ENCODE peak calls at places on chromosome 9, in eight cellular contexts. One of them, this sample, is unnamed.

GRCh38 chr9:120717194-120717593 is 2.9 kb upstream of the MEGF9 start:
- DNase-seq in cardiac muscle cell: no peak
- DNase-seq in IMR-90: no peak
- DNase-seq in left ventricle myocardium inferior: no peak
- DNase-seq in ascending aorta: no peak
- DNase-seq in HCT116: no peak
- DNase-seq in GM13977: no peak
- DNase-seq in GM06990: no peak
- DNase-seq in this sample: no peak

GRCh38 chr9:31519424-31519823 is 865.0 kb upstream of the ACO1 start:
- DNase-seq in cardiac muscle cell: no peak
- DNase-seq in IMR-90: no peak
- DNase-seq in left ventricle myocardium inferior: no peak
- DNase-seq in ascending aorta: no peak
- DNase-seq in HCT116: no peak
- DNase-seq in GM13977: no peak
- DNase-seq in GM06990: no peak
- DNase-seq in this sample: no peak

GRCh38 chr9:100575765-100576368 is 2.0 kb upstream of the CAVIN4 start:
- DNase-seq in cardiac muscle cell: peak
- DNase-seq in IMR-90: peak
- DNase-seq in left ventricle myocardium inferior: no peak
- DNase-seq in ascending aorta: no peak
- DNase-seq in HCT116: no peak
- DNase-seq in GM13977: no peak
- DNase-seq in GM06990: no peak
- DNase-seq in this sample: no peak

GRCh38 chr9:116992870-116993269 is 305.8 kb downstream of the TRIM32 start:
- DNase-seq in cardiac muscle cell: no peak
- DNase-seq in IMR-90: peak
- DNase-seq in left ventricle myocardium inferior: no peak
- DNase-seq in ascending aorta: no peak
- DNase-seq in HCT116: no peak
- DNase-seq in GM13977: no peak
- DNase-seq in GM06990: no peak
- DNase-seq in this sample: no peak

GRCh38 chr9:13131396-13131795 is 148.1 kb downstream of the MPDZ start:
- DNase-seq in cardiac muscle cell: no peak
- DNase-seq in IMR-90: no peak
- DNase-seq in left ventricle myocardium inferior: no peak
- DNase-seq in ascending aorta: no peak
- DNase-seq in HCT116: no peak
- DNase-seq in GM13977: no peak
- DNase-seq in GM06990: no peak
- DNase-seq in this sample: no peak

GRCh38 chr9:26856413-26857032 is 36.1 kb downstream of the CAAP1 start:
- DNase-seq in cardiac muscle cell: peak
- DNase-seq in IMR-90: peak
- DNase-seq in left ventricle myocardium inferior: no peak
- DNase-seq in ascending aorta: no peak
- DNase-seq in HCT116: peak
- DNase-seq in GM13977: peak
- DNase-seq in GM06990: no peak
- DNase-seq in this sample: peak

GRCh38 chr9:87813119-87813463 is 69.6 kb upstream of the SPATA31E1 start:
- DNase-seq in cardiac muscle cell: no peak
- DNase-seq in IMR-90: no peak
- DNase-seq in left ventricle myocardium inferior: no peak
- DNase-seq in ascending aorta: no peak
- DNase-seq in HCT116: no peak
- DNase-seq in GM13977: no peak
- DNase-seq in GM06990: no peak
- DNase-seq in this sample: no peak

GRCh38 chr9:124852829-124853531 is at the start of gene WDR38:
- DNase-seq in cardiac muscle cell: peak
- DNase-seq in IMR-90: peak
- DNase-seq in left ventricle myocardium inferior: peak
- DNase-seq in ascending aorta: peak
- DNase-seq in HCT116: peak
- DNase-seq in GM13977: peak
- DNase-seq in GM06990: peak
- DNase-seq in this sample: peak

GRCh38 chr9:95480346-95480745 is 36.4 kb downstream of the PTCH1 start:
- DNase-seq in cardiac muscle cell: no peak
- DNase-seq in IMR-90: no peak
- DNase-seq in left ventricle myocardium inferior: no peak
- DNase-seq in ascending aorta: no peak
- DNase-seq in HCT116: no peak
- DNase-seq in GM13977: no peak
- DNase-seq in GM06990: no peak
- DNase-seq in this sample: no peak

GRCh38 chr9:124562328-124562727 is 55.1 kb upstream of the NR5A1 start:
- DNase-seq in cardiac muscle cell: no peak
- DNase-seq in IMR-90: no peak
- DNase-seq in left ventricle myocardium inferior: peak
- DNase-seq in ascending aorta: no peak
- DNase-seq in HCT116: no peak
- DNase-seq in GM13977: no peak
- DNase-seq in GM06990: no peak
- DNase-seq in this sample: no peak

GRCh38 chr9:130932220-130933069 is 6.6 kb downstream of the FIBCD1 start:
- DNase-seq in cardiac muscle cell: peak
- DNase-seq in IMR-90: peak
- DNase-seq in left ventricle myocardium inferior: peak
- DNase-seq in ascending aorta: no peak
- DNase-seq in HCT116: no peak
- DNase-seq in GM13977: no peak
- DNase-seq in GM06990: no peak
- DNase-seq in this sample: no peak

GRCh38 chr9:128298535-128299482 is 22.7 kb downstream of the SWI5 start:
- DNase-seq in cardiac muscle cell: no peak
- DNase-seq in IMR-90: no peak
- DNase-seq in left ventricle myocardium inferior: no peak
- DNase-seq in ascending aorta: no peak
- DNase-seq in HCT116: no peak
- DNase-seq in GM13977: no peak
- DNase-seq in GM06990: no peak
- DNase-seq in this sample: no peak

GRCh38 chr9:137550958-137551655 is 572 bp upstream of the MRPL41 start:
- DNase-seq in cardiac muscle cell: no peak
- DNase-seq in IMR-90: peak
- DNase-seq in left ventricle myocardium inferior: no peak
- DNase-seq in ascending aorta: peak
- DNase-seq in HCT116: peak
- DNase-seq in GM13977: no peak
- DNase-seq in GM06990: peak
- DNase-seq in this sample: no peak

DNA sequence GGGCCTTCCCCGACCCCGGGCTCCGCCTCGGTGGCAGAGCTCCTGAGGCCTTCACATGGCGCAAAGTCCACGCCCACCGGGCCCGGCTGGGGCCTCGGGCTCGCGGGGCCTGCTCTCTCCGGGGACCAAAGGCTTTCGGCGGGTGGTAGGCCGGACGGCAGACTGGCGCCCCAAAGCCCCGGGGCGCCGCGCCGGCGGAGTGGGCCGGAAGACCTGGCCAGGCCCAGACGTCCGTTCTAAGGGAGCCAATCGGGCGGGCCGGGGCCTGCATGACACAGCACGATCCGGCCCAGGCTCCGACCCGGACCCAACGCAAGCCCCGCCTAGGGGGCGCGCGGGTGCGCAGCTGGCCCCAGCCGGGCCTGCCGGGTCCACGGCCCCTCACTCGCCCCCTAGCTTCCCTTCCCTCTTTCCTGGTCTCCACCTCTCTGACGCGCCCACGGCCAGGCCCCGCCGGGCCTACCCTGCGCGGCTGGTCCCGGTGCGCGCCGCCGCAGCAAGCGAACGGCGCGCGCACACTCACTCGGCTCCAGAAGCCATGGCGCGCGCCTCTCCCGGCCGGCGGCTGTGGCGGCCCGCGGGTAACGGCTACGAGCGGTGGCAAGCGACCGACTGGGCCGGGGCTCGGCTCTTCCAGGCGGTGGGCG is 488 bp downstream of the VCP start:
- DNase-seq in cardiac muscle cell: peak
- DNase-seq in IMR-90: peak
- DNase-seq in left ventricle myocardium inferior: peak
- DNase-seq in ascending aorta: peak
- DNase-seq in HCT116: peak
- DNase-seq in GM13977: peak
- DNase-seq in GM06990: peak
- DNase-seq in this sample: peak
- TF ChIP-seq CTCF in cardiac muscle cell: peak
- TF ChIP-seq CTCF in IMR-90: peak
- TF ChIP-seq CTCF in left ventricle myocardium inferior: peak
- TF ChIP-seq CTCF in ascending aorta: peak
- TF ChIP-seq CTCF in HCT116: no peak
- TF ChIP-seq CTCF in GM13977: peak
- TF ChIP-seq CTCF in GM06990: peak
- TF ChIP-seq CTCF in this sample: peak

DNA sequence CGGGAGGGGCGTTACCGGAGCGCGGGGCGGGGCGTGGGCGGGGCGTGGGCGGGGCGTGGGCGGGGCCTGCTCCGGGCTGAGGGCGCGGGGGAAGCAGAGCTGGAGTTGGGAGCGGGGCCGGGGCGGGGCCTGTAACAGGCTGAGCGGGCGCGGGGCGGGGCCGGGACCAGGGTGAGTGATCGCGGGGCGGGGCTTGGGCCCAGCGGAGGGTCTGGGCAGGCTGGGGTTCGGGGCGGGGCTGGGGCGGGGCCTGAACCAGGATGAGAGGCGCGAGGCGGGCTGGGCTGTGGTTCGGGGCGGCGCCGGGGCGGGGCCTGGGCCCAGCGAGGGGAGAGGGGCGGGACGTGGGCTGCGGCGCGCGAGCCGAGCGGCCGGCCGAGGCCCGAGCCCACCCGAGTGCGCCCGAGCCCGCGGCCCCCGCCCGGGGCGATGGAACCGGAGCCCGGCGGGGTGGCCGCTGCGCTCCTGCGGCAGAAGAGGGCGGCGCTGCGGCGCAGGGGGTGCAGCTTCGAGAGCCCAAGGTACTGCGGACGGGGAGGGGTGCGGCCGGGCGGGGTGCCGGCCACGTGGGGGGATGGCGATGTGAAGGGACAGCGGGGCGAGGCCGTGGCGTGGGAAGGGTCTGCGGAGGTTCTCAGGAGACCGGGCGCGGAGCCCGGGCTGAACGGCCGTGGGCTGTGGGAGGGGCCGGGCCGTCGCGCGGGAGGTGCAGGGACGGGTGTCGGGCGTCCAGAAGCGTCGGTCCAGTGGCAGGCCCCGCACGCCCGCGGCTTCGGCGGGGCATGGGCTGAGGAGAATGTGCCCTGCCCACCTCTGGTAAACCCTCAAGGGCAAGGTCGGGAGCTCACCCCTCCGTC is 39.5 kb upstream of the GARNL3 start:
- DNase-seq in cardiac muscle cell: peak
- DNase-seq in IMR-90: peak
- DNase-seq in left ventricle myocardium inferior: peak
- DNase-seq in ascending aorta: peak
- DNase-seq in HCT116: peak
- DNase-seq in GM13977: peak
- DNase-seq in GM06990: peak
- DNase-seq in this sample: peak
- TF ChIP-seq CTCF in cardiac muscle cell: no peak
- TF ChIP-seq CTCF in IMR-90: no peak
- TF ChIP-seq CTCF in left ventricle myocardium inferior: no peak
- TF ChIP-seq CTCF in ascending aorta: peak
- TF ChIP-seq CTCF in HCT116: no peak
- TF ChIP-seq CTCF in GM13977: no peak
- TF ChIP-seq CTCF in GM06990: no peak
- TF ChIP-seq CTCF in this sample: peak

GRCh38 chr9:97848582-97849237 is 4.3 kb upstream of the FOXE1 start:
- DNase-seq in cardiac muscle cell: no peak
- DNase-seq in IMR-90: peak
- DNase-seq in left ventricle myocardium inferior: no peak
- DNase-seq in ascending aorta: no peak
- DNase-seq in HCT116: no peak
- DNase-seq in GM13977: no peak
- DNase-seq in GM06990: no peak
- DNase-seq in this sample: peak

GRCh38 chr9:97847474-97848236 is 5.4 kb upstream of the FOXE1 start:
- DNase-seq in cardiac muscle cell: no peak
- DNase-seq in IMR-90: no peak
- DNase-seq in left ventricle myocardium inferior: no peak
- DNase-seq in ascending aorta: no peak
- DNase-seq in HCT116: no peak
- DNase-seq in GM13977: no peak
- DNase-seq in GM06990: no peak
- DNase-seq in this sample: no peak

GRCh38 chr9:97846347-97846746 is 6.7 kb upstream of the FOXE1 start:
- DNase-seq in cardiac muscle cell: no peak
- DNase-seq in IMR-90: no peak
- DNase-seq in left ventricle myocardium inferior: no peak
- DNase-seq in ascending aorta: no peak
- DNase-seq in HCT116: no peak
- DNase-seq in GM13977: no peak
- DNase-seq in GM06990: no peak
- DNase-seq in this sample: no peak

GRCh38 chr9:97849980-97850379 is 3.0 kb upstream of the FOXE1 start:
- DNase-seq in cardiac muscle cell: no peak
- DNase-seq in IMR-90: no peak
- DNase-seq in left ventricle myocardium inferior: no peak
- DNase-seq in ascending aorta: no peak
- DNase-seq in HCT116: no peak
- DNase-seq in GM13977: no peak
- DNase-seq in GM06990: no peak
- DNase-seq in this sample: no peak

GRCh38 chr9:97848237-97848581 is 4.8 kb upstream of the FOXE1 start:
- DNase-seq in cardiac muscle cell: no peak
- DNase-seq in IMR-90: no peak
- DNase-seq in left ventricle myocardium inferior: no peak
- DNase-seq in ascending aorta: no peak
- DNase-seq in HCT116: no peak
- DNase-seq in GM13977: no peak
- DNase-seq in GM06990: no peak
- DNase-seq in this sample: no peak
- TF ChIP-seq CTCF in cardiac muscle cell: no peak
- TF ChIP-seq CTCF in IMR-90: peak
- TF ChIP-seq CTCF in left ventricle myocardium inferior: no peak
- TF ChIP-seq CTCF in ascending aorta: no peak
- TF ChIP-seq CTCF in HCT116: no peak
- TF ChIP-seq CTCF in GM13977: no peak
- TF ChIP-seq CTCF in GM06990: no peak
- TF ChIP-seq CTCF in this sample: no peak

GRCh38 chr9:136089697-136090045 is 5.4 kb downstream of the NACC2 start:
- DNase-seq in cardiac muscle cell: peak
- DNase-seq in IMR-90: peak
- DNase-seq in left ventricle myocardium inferior: no peak
- DNase-seq in ascending aorta: no peak
- DNase-seq in HCT116: no peak
- DNase-seq in GM13977: no peak
- DNase-seq in GM06990: peak
- DNase-seq in this sample: no peak
- TF ChIP-seq CTCF in cardiac muscle cell: peak
- TF ChIP-seq CTCF in IMR-90: peak
- TF ChIP-seq CTCF in left ventricle myocardium inferior: peak
- TF ChIP-seq CTCF in ascending aorta: peak
- TF ChIP-seq CTCF in HCT116: no peak
- TF ChIP-seq CTCF in GM13977: peak
- TF ChIP-seq CTCF in GM06990: peak
- TF ChIP-seq CTCF in this sample: peak

This sample was measured in GM13976.